ENCODE peak calls at places on chromosomes 3 and 15, in four cellular contexts. One of them, this sample, is unnamed.
A peak's percentile ranks its signal among the peaks of the same experiment; 100 is the strongest.

GRCh38 chr3:87088984-87089841 is 98.3 kb upstream of the VGLL3 start:
- DNase-seq in WTC11: peak; percentile 27
- DNase-seq in GM12878: no peak
- DNase-seq in K562: no peak
- DNase-seq in this sample: no peak

GRCh38 chr15:77033729-77034619 is 36.9 kb downstream of the TSPAN3 start:
- DNase-seq in GM12878: no peak
- DNase-seq in WTC11: peak; percentile 6
- DNase-seq in K562: no peak
- DNase-seq in this sample: no peak

GRCh38 chr15:71114066-71114680 is 1.1 kb upstream of the THSD4 start:
- DNase-seq in WTC11: no peak
- DNase-seq in K562: no peak
- DNase-seq in GM12878: no peak
- DNase-seq in this sample: no peak

GRCh38 chr3:108346301-108346989 is 50.1 kb downstream of the HHLA2 start:
- DNase-seq in K562: no peak
- DNase-seq in WTC11: no peak
- DNase-seq in GM12878: no peak
- DNase-seq in this sample: no peak

GRCh38 chr15:72907733-72908132 is 124.2 kb upstream of the ADPGK start:
- DNase-seq in K562: no peak
- DNase-seq in WTC11: no peak
- DNase-seq in GM12878: no peak
- DNase-seq in this sample: no peak

GRCh38 chr3:15535757-15536156 is 14.3 kb upstream of the COLQ start:
- DNase-seq in GM12878: no peak
- DNase-seq in K562: no peak
- DNase-seq in WTC11: no peak
- DNase-seq in this sample: no peak

GRCh38 chr3:125010393-125010792 is 45.4 kb downstream of the HEG1 start:
- DNase-seq in K562: no peak
- DNase-seq in GM12878: no peak
- DNase-seq in WTC11: no peak
- DNase-seq in this sample: peak; percentile 47

GRCh38 chr15:66842710-66843441 is 140.8 kb downstream of the SMAD6 start:
- DNase-seq in K562: peak; percentile 57
- DNase-seq in GM12878: no peak
- DNase-seq in WTC11: peak; percentile 24
- DNase-seq in this sample: peak; percentile 37

GRCh38 chr3:185926445-185926844 is 11.4 kb downstream of the TRA2B start:
- DNase-seq in K562: no peak
- DNase-seq in WTC11: no peak
- DNase-seq in GM12878: no peak
- DNase-seq in this sample: no peak

GRCh38 chr3:180913582-180914404 is 1.3 kb downstream of the FXR1 start:
- DNase-seq in K562: no peak
- DNase-seq in GM12878: no peak
- DNase-seq in WTC11: no peak
- DNase-seq in this sample: no peak

GRCh38 chr15:63203451-63204090 is 14.2 kb downstream of the RAB8B start:
- DNase-seq in WTC11: no peak
- DNase-seq in GM12878: no peak
- DNase-seq in K562: no peak
- DNase-seq in this sample: no peak

GRCh38 chr3:194741916-194742315 is 56.2 kb downstream of the FAM43A start:
- DNase-seq in GM12878: no peak
- DNase-seq in WTC11: no peak
- DNase-seq in K562: no peak
- DNase-seq in this sample: no peak

GRCh38 chr3:129230311-129231019 is 18.9 kb upstream of the COPG1 start:
- DNase-seq in K562: peak; percentile 41
- DNase-seq in GM12878: no peak
- DNase-seq in WTC11: no peak
- DNase-seq in this sample: peak; percentile 68

GRCh38 chr15:60477991-60478632 is 830 bp downstream of the ICE2 start:
- DNase-seq in K562: peak; percentile 19
- DNase-seq in WTC11: no peak
- DNase-seq in GM12878: peak; percentile 15
- DNase-seq in this sample: peak; percentile 21

GRCh38 chr15:58038426-58039106 is 26.9 kb downstream of the ALDH1A2 start:
- DNase-seq in WTC11: no peak
- DNase-seq in K562: no peak
- DNase-seq in GM12878: no peak
- DNase-seq in this sample: no peak

GRCh38 chr3:114108137-114108536 is 51.6 kb downstream of the QTRT2 start:
- DNase-seq in WTC11: no peak
- DNase-seq in K562: no peak
- DNase-seq in GM12878: no peak
- DNase-seq in this sample: no peak

GRCh38 chr3:171309906-171310359 is 150.3 kb downstream of the TNIK start:
- DNase-seq in K562: no peak
- DNase-seq in WTC11: no peak
- DNase-seq in GM12878: no peak
- DNase-seq in this sample: no peak

GRCh38 chr15:74995779-74996765 is 709 bp downstream of the SCAMP5 start:
- DNase-seq in WTC11: peak; percentile 59
- DNase-seq in K562: no peak
- DNase-seq in GM12878: no peak
- DNase-seq in this sample: peak; percentile 50

GRCh38 chr3:37814547-37814946 is 47.1 kb upstream of the CTDSPL start:
- DNase-seq in K562: no peak
- DNase-seq in WTC11: no peak
- DNase-seq in GM12878: no peak
- DNase-seq in this sample: no peak

GRCh38 chr15:52783929-52784798 is 6.0 kb downstream of the ONECUT1 start:
- DNase-seq in K562: peak; percentile 53
- DNase-seq in WTC11: peak; percentile 80
- DNase-seq in GM12878: no peak
- DNase-seq in this sample: no peak

GRCh38 chr15:52785672-52786406 is 4.3 kb downstream of the ONECUT1 start:
- DNase-seq in GM12878: no peak
- DNase-seq in K562: no peak
- DNase-seq in WTC11: no peak
- DNase-seq in this sample: no peak

GRCh38 chr15:52786436-52787122 is 3.6 kb downstream of the ONECUT1 start:
- DNase-seq in K562: no peak
- DNase-seq in WTC11: peak; percentile 54
- DNase-seq in GM12878: no peak
- DNase-seq in this sample: peak; percentile 43

GRCh38 chr15:52783191-52783829 is 6.8 kb downstream of the ONECUT1 start:
- DNase-seq in WTC11: peak; percentile 77
- DNase-seq in GM12878: no peak
- DNase-seq in K562: no peak
- DNase-seq in this sample: no peak

GRCh38 chr15:52784799-52785671 is 5.1 kb downstream of the ONECUT1 start:
- DNase-seq in WTC11: no peak
- DNase-seq in K562: no peak
- DNase-seq in GM12878: no peak
- DNase-seq in this sample: peak; percentile 39
- TF ChIP-seq ETV6 in WTC11: no peak
- TF ChIP-seq ETV6 in K562: no peak
- TF ChIP-seq ETV6 in GM12878: no peak
- TF ChIP-seq ETV6 in this sample: no peak

GRCh38 chr3:62203152-62203551 is 170.2 kb downstream of the FEZF2 start:
- DNase-seq in GM12878: no peak
- DNase-seq in WTC11: no peak
- DNase-seq in K562: no peak
- DNase-seq in this sample: no peak

GRCh38 chr3:62199126-62199525 is 174.2 kb downstream of the FEZF2 start:
- DNase-seq in WTC11: no peak
- DNase-seq in GM12878: no peak
- DNase-seq in K562: no peak
- DNase-seq in this sample: no peak

GRCh38 chr3:62197613-62198012 is 175.7 kb downstream of the FEZF2 start:
- DNase-seq in WTC11: no peak
- DNase-seq in GM12878: no peak
- DNase-seq in K562: no peak
- DNase-seq in this sample: no peak

GRCh38 chr3:62203561-62203960 is 169.8 kb downstream of the FEZF2 start:
- DNase-seq in WTC11: no peak
- DNase-seq in GM12878: no peak
- DNase-seq in K562: no peak
- DNase-seq in this sample: no peak

DNA sequence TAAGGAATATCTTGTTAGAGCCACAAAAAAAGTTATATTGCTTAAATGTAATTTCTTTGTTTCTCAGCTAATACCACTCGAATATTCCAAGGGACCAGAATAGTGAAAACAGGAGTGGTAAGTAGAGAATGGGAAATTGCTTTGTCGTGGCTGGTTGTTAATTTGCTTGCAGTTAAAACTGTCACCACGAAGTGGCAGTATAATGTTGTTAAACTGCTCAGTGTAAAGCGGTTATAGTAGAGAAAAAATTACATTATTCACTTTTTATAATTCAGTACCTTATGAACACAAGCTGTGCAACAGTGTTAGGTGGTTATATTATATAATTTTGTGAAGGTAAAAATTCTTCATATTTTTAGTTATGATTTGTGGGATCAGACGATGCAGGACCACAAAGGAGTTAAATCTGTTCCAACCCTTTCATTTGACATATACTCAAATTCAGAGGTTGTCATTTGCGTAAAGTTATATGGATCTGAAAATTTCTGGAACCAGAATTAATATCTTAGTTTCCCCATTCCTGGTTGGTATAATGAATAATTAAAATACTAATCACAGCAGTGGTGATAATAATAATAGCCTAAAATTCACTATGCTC is 171.8 kb downstream of the FEZF2 start:
- DNase-seq in K562: peak; percentile 13
- DNase-seq in GM12878: no peak
- DNase-seq in WTC11: no peak
- DNase-seq in this sample: peak; percentile 15
- TF ChIP-seq SP1 in K562: no peak
- TF ChIP-seq SP1 in GM12878: no peak
- TF ChIP-seq SP1 in WTC11: no peak
- TF ChIP-seq SP1 in this sample: no peak

GRCh38 chr15:48424076-48424475 is 92.8 kb downstream of the DUT start:
- DNase-seq in WTC11: no peak
- DNase-seq in K562: no peak
- DNase-seq in GM12878: no peak
- DNase-seq in this sample: no peak
- TF ChIP-seq ETV6 in WTC11: no peak
- TF ChIP-seq ETV6 in K562: no peak
- TF ChIP-seq ETV6 in GM12878: no peak
- TF ChIP-seq ETV6 in this sample: no peak

GRCh38 chr3:99712291-99712954 is 74.0 kb downstream of the COL8A1 start:
- DNase-seq in GM12878: no peak
- DNase-seq in WTC11: no peak
- DNase-seq in K562: no peak
- DNase-seq in this sample: no peak

GRCh38 chr3:99713440-99713839 is 75.0 kb downstream of the COL8A1 start:
- DNase-seq in WTC11: no peak
- DNase-seq in GM12878: no peak
- DNase-seq in K562: no peak
- DNase-seq in this sample: no peak

GRCh38 chr3:99716463-99716995 is 78.1 kb downstream of the COL8A1 start:
- DNase-seq in K562: no peak
- DNase-seq in GM12878: no peak
- DNase-seq in WTC11: no peak
- DNase-seq in this sample: no peak

GRCh38 chr3:99714575-99714974 is 76.2 kb downstream of the COL8A1 start:
- DNase-seq in WTC11: no peak
- DNase-seq in GM12878: no peak
- DNase-seq in K562: no peak
- DNase-seq in this sample: no peak

DNA sequence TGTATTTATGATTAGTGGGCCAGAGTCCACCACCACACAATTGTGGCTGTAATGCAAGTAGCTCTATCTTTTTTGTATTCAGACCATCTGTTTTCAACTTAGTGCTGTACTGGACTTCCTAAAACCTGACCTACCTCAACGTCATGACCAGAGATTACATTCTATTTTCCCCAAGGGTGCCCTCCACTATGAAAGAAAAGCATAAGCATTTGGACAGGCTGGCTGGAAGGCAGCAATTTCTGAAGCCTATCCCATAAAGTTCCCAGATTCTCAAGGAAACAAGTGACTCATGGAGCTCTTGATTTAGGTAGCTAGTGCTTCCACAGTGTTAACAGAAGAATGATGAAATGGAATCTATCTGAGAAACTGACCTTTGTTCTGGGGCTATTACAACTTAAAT is 75.8 kb downstream of the COL8A1 start:
- DNase-seq in K562: no peak
- DNase-seq in GM12878: no peak
- DNase-seq in WTC11: no peak
- DNase-seq in this sample: no peak
- TF ChIP-seq SP1 in K562: no peak
- TF ChIP-seq SP1 in GM12878: no peak
- TF ChIP-seq SP1 in WTC11: no peak
- TF ChIP-seq SP1 in this sample: no peak

GRCh38 chr15:83016906-83017305 is 5.5 kb upstream of the C15orf40 start:
- DNase-seq in WTC11: no peak
- DNase-seq in GM12878: no peak
- DNase-seq in K562: no peak
- DNase-seq in this sample: no peak

GRCh38 chr15:83015361-83015760 is 3.9 kb upstream of the C15orf40 start:
- DNase-seq in K562: no peak
- DNase-seq in GM12878: no peak
- DNase-seq in WTC11: no peak
- DNase-seq in this sample: no peak

GRCh38 chr15:83014205-83014653 is 2.8 kb upstream of the C15orf40 start:
- DNase-seq in K562: no peak
- DNase-seq in WTC11: no peak
- DNase-seq in GM12878: no peak
- DNase-seq in this sample: no peak

DNA sequence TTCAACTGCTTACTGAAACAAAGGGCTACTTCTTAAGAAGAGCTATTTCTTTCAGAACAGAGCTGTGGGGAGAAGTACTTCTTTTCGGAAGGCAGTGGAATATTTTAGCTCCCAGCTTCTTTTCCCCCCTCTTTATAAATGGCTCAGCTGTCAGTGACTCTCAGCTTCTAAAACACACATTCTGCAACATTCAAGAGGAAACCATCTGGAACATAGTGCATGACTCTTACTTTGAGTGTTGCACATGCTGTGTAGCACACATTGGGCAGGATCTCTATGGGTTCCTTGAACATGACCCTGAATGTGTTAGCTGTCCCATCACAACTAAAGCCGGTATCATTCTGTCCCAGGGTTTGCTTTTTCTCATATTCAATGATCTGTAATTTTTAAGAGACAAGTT is 7.0 kb upstream of the C15orf40 start:
- DNase-seq in GM12878: no peak
- DNase-seq in K562: no peak
- DNase-seq in WTC11: no peak
- DNase-seq in this sample: no peak
- TF ChIP-seq ETV6 in GM12878: no peak
- TF ChIP-seq ETV6 in K562: no peak
- TF ChIP-seq ETV6 in WTC11: no peak
- TF ChIP-seq ETV6 in this sample: no peak

GRCh38 chr3:61057491-61057890 is 193.8 kb downstream of the FHIT start:
- DNase-seq in K562: no peak
- DNase-seq in WTC11: no peak
- DNase-seq in GM12878: no peak
- DNase-seq in this sample: no peak
- TF ChIP-seq SP1 in K562: no peak
- TF ChIP-seq SP1 in WTC11: no peak
- TF ChIP-seq SP1 in GM12878: no peak
- TF ChIP-seq SP1 in this sample: no peak

This sample was measured in HepG2.